ENCODE peak calls at places on chromosome 20, in six cellular contexts. J is H1, B is SK-N-SH, A is GM12878, U is K562, O is HepG2. D is an unnamed sample.

GRCh38 chr20:62980970-62981369 is 25.8 kb downstream of the BHLHE23 start:
- DNase-seq in B (peak), A (no peak), U (no peak), J (no peak), O (no peak), D (peak)

GRCh38 chr20:47196091-47197081 is 160.1 kb downstream of the ZMYND8 start:
- DNase-seq in J (peak), O (peak), B (peak), A (peak), U (peak), D (peak)

GRCh38 chr20:25864986-25865714 is 168.5 kb upstream of the ZNF337 start:
- DNase-seq in U (no peak), A (no peak), B (no peak), J (no peak), O (no peak), D (no peak)

GRCh38 chr20:46835418-46835817 is 59.2 kb upstream of the EYA2 start:
- DNase-seq in J (no peak), O (peak), B (no peak), U (no peak), A (no peak), D (no peak)

GRCh38 chr20:56730003-56730402 is 100.9 kb downstream of the TFAP2C start:
- DNase-seq in A (no peak), B (no peak), J (no peak), U (peak), O (no peak), D (no peak)

GRCh38 chr20:51573576-51574243 is 31.2 kb upstream of the NFATC2 start:
- DNase-seq in U (no peak), O (no peak), B (no peak), J (no peak), A (no peak), D (no peak)

GRCh38 chr20:50408526-50409364 is 101.4 kb upstream of the PTPN1 start:
- DNase-seq in O (no peak), B (no peak), U (no peak), J (no peak), A (no peak), D (no peak)

GRCh38 chr20:22285555-22285954 is 298.8 kb downstream of the FOXA2 start:
- DNase-seq in A (no peak), B (no peak), O (no peak), U (no peak), J (no peak), D (no peak)

GRCh38 chr20:41692479-41693135 is 74.4 kb upstream of the CHD6 start:
- DNase-seq in O (peak), J (peak), U (peak), B (peak), A (peak), D (peak)

GRCh38 chr20:38610521-38610920 is 8.9 kb downstream of the ARHGAP40 start:
- DNase-seq in J (no peak), U (no peak), A (no peak), O (no peak), B (no peak), D (no peak)

GRCh38 chr20:45970646-45971424 is 1.2 kb downstream of the ZNF335 start:
- DNase-seq in O (no peak), J (no peak), U (peak), B (peak), A (no peak), D (no peak)

GRCh38 chr20:8545212-8545611 is 413.1 kb downstream of the PLCB1 start:
- DNase-seq in J (no peak), U (no peak), B (no peak), O (no peak), A (no peak), D (no peak)

GRCh38 chr20:48826883-48827771 is 672 bp downstream of the PREX1 start:
- DNase-seq in O (no peak), J (no peak), U (no peak), B (peak), A (no peak), D (peak)

GRCh38 chr20:36340593-36340990 is 34.5 kb downstream of the DLGAP4 start:
- DNase-seq in B (no peak), J (no peak), O (no peak), U (no peak), A (no peak), D (no peak)

GRCh38 chr20:61857414-61857775 is 208.3 kb downstream of the TAF4 start:
- DNase-seq in A (no peak), O (no peak), U (no peak), J (no peak), B (no peak), D (no peak)

GRCh38 chr20:38870733-38871559 is 55.3 kb upstream of the FAM83D start:
- DNase-seq in A (no peak), J (no peak), B (no peak), O (no peak), U (peak), D (no peak)

GRCh38 chr20:6395695-6396094 is 272.9 kb upstream of the FERMT1 start:
- DNase-seq in U (no peak), O (no peak), A (no peak), J (no peak), B (no peak), D (no peak)

GRCh38 chr20:34525342-34525708 is 9.1 kb downstream of the DYNLRB1 start:
- DNase-seq in A (no peak), O (no peak), B (no peak), U (no peak), J (no peak), D (no peak)

GRCh38 chr20:1660263-1660662 is 2.7 kb upstream of the SIRPG start:
- DNase-seq in J (no peak), B (no peak), A (no peak), O (no peak), U (no peak), D (no peak)

GRCh38 chr20:23362392-23363256 is 642 bp downstream of the GZF1 start:
- DNase-seq in A (no peak), O (peak), B (no peak), U (no peak), J (no peak), D (peak)

GRCh38 chr20:4147319-4147718 is 132.0 kb upstream of the RNF24 start:
- DNase-seq in B (no peak), J (no peak), A (no peak), U (no peak), O (no peak), D (no peak)

GRCh38 chr20:49951160-49951559 is 15.0 kb downstream of the RNF114 start:
- DNase-seq in J (no peak), U (no peak), O (no peak), B (no peak), A (no peak), D (no peak)

GRCh38 chr20:39112196-39112743 is 150.1 kb downstream of the DHX35 start:
- DNase-seq in B (peak), A (no peak), O (peak), U (peak), J (peak), D (no peak)

GRCh38 chr20:4592316-4593148 is 129.2 kb upstream of the PRND start:
- DNase-seq in U (peak), O (peak), J (no peak), A (no peak), B (peak), D (peak)

GRCh38 chr20:9218412-9219001 is 149.6 kb downstream of the PLCB4 start:
- DNase-seq in B (no peak), A (no peak), O (no peak), U (peak), J (no peak), D (no peak)

GRCh38 chr20:49028684-49029083 is 17.4 kb upstream of the CSE1L start:
- DNase-seq in O (peak), U (peak), A (no peak), J (no peak), B (peak), D (no peak)

GRCh38 chr20:57468523-57469417 is 56.2 kb downstream of the CTCFL start:
- DNase-seq in U (no peak), O (no peak), A (no peak), J (no peak), B (no peak), D (no peak)

GRCh38 chr20:6663104-6663503 is 104.4 kb upstream of the BMP2 start:
- DNase-seq in B (no peak), A (no peak), O (no peak), U (no peak), J (no peak), D (no peak)

GRCh38 chr20:10483691-10484090 is 48.6 kb downstream of the SLX4IP start:
- DNase-seq in B (no peak), J (no peak), U (no peak), O (no peak), A (no peak), D (no peak)

GRCh38 chr20:10489853-10490627 is 54.9 kb downstream of the SLX4IP start:
- DNase-seq in J (no peak), B (no peak), A (no peak), O (no peak), U (no peak), D (no peak)

GRCh38 chr20:10488436-10489053 is 53.4 kb downstream of the SLX4IP start:
- DNase-seq in U (no peak), J (no peak), A (no peak), B (no peak), O (no peak), D (no peak)

GRCh38 chr20:10490706-10491105 is 55.6 kb downstream of the SLX4IP start:
- DNase-seq in J (no peak), O (no peak), U (no peak), B (no peak), A (no peak), D (peak)

DNA sequence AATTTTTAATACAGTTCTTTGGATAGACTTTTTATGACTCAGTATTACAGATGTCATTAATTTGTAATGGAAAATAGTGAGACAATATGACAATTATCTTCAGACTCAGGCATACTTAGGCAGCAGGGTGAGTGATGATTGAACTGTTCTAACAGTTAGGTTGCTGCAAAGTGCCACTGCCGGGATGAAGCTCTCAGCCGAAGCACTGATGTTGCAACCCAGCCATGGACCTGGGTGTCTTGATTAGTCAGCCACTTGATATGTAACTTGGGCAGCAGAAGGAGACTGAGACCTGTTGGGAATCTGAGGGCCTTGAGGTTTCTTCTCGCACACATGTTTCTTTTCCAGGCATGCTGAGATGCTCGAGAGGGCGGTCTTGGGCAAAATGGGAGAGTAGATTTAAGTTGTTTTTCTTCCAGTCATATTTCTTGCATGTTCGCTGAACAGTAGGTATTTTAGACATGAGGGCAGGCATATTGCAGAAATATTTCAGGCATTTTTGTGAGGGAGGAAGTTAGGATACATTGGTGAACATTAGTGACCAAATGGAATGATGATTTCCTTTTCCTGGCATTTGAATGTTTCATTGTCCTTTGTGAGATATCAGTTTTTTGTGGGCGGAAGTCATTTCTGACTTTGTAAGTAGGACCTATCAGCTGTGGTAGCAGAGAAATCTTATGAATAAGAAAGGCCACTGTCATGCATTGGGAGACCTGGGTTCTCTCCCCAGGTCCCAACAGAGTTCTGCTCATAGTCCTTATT is 52.4 kb downstream of the SLX4IP start:
- DNase-seq in A (no peak), O (no peak), B (no peak), J (no peak), U (no peak), D (peak)
- TF ChIP-seq GABPA in A (no peak), O (no peak), B (no peak), J (no peak), U (no peak), D (no peak)

DNA sequence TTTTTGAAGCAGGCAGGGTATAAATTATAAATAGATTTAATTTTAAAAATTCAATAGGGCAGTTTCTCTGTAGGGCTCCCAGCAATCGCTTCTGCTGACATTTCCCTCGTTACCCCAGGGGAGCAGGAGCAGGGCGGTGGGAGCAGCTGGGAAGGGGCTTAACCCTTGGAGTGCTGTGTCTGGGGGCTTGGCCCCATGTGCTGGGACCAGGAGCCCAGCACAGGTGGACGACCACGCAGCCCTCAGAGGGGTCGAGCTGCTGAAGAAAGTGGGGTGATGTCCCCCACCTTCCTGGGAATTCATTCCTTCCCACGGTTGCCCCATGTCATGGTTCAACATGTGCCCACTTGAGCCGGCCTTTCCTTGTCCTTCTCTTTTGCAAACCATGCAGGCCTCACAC is 67.5 kb upstream of the STX16 start:
- DNase-seq in B (no peak), U (no peak), A (no peak), J (no peak), O (no peak), D (no peak)
- H3K4me3 ChIP-seq in B (no peak), U (no peak), A (no peak), J (no peak), O (no peak), D (no peak)

GRCh38 chr20:44133424-44133823 is 53.6 kb downstream of the JPH2 start:
- DNase-seq in O (no peak), B (peak), J (no peak), U (no peak), A (no peak), D (no peak)

GRCh38 chr20:44126445-44126844 is 60.5 kb downstream of the JPH2 start:
- DNase-seq in U (no peak), O (no peak), B (no peak), A (no peak), J (no peak), D (no peak)

GRCh38 chr20:44125332-44126127 is 61.5 kb downstream of the JPH2 start:
- DNase-seq in B (no peak), U (no peak), A (no peak), J (no peak), O (no peak), D (no peak)

GRCh38 chr20:44131704-44132103 is 55.3 kb downstream of the JPH2 start:
- DNase-seq in J (no peak), O (no peak), A (no peak), U (no peak), B (no peak), D (no peak)

GRCh38 chr20:44129996-44130718 is 56.8 kb downstream of the JPH2 start:
- DNase-seq in A (no peak), B (no peak), U (no peak), J (no peak), O (no peak), D (no peak)
- TF ChIP-seq POLR2AphosphoS5 in A (no peak), B (no peak), U (no peak), J (no peak), O (no peak), D (no peak)

GRCh38 chr20:21117521-21117920 is 8.4 kb upstream of the KIZ start:
- DNase-seq in J (no peak), A (no peak), O (no peak), B (no peak), U (no peak), D (no peak)
- TF ChIP-seq GABPA in J (no peak), A (no peak), O (no peak), B (no peak), U (no peak), D (no peak)

GRCh38 chr20:17197041-17197440 is 29.8 kb upstream of the PCSK2 start:
- DNase-seq in J (no peak), O (no peak), U (no peak), B (no peak), A (no peak), D (no peak)

GRCh38 chr20:17202030-17202429 is 24.8 kb upstream of the PCSK2 start:
- DNase-seq in O (no peak), B (no peak), U (no peak), J (no peak), A (no peak), D (no peak)

GRCh38 chr20:17205261-17205660 is 21.6 kb upstream of the PCSK2 start:
- DNase-seq in O (no peak), A (no peak), J (no peak), U (no peak), B (no peak), D (no peak)

DNA sequence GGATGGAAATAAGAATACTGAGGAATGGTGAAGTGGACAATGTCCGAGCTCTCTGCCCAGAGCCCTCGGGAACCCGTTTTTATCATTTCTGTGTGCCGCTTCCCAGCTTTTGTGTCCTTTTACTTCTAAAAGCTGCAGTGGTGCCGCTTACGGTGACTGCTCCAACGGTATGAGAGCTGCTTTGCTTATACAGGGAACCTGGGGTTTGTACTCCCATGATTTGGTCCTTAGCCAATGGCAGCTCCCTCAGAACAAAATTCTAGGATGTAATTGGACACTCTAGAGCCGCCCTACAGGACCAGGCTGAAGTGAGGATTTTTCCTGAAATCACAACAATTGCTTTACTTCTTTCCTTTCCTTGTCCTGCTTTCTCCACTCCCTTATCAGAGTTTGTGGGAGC is 24.2 kb upstream of the PCSK2 start:
- DNase-seq in O (no peak), J (no peak), B (no peak), U (no peak), A (no peak), D (no peak)
- H3K4me3 ChIP-seq in O (no peak), J (peak), B (no peak), U (no peak), A (no peak), D (no peak)

DNA sequence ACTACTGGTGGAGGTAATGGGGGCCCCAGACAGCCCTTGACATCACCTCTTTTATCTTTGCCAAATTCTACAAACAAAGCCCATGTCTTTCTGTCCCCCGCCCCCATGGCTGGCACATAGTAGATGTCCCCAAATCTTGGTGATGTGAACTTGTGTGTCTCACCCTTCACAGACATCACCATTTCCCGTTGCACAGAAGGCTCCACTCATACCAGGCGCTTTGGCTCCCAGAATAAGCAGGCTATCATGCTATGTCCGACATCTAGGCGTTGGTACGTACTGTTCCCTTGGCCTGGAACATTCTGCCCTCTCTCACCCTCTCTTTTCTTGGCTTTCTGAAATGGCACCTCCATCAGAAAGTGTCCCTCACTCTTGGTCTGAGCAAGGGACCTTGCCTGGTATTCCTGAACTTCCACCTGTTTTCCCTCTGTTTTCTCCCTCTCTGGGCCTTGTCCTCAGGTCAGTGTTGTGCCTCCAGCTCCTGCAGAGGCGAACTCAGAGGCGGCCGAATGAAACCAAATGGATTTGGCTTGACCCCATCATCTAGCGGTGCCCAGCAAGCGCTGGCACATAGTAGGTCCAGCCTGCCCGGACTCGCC is 968 bp upstream of the CCN5 start:
- DNase-seq in B (no peak), J (no peak), A (no peak), U (no peak), O (no peak), D (no peak)
- TF ChIP-seq POLR2AphosphoS5 in B (no peak), J (no peak), A (no peak), U (no peak), O (no peak), D (no peak)

GRCh38 chr20:33262658-33263065 is 20.4 kb upstream of the BPIFB1 start:
- DNase-seq in A (no peak), B (peak), O (peak), J (peak), U (peak), D (peak)
- TF ChIP-seq GABPA in A (no peak), B (no peak), O (no peak), J (no peak), U (no peak), D (no peak)

DNA sequence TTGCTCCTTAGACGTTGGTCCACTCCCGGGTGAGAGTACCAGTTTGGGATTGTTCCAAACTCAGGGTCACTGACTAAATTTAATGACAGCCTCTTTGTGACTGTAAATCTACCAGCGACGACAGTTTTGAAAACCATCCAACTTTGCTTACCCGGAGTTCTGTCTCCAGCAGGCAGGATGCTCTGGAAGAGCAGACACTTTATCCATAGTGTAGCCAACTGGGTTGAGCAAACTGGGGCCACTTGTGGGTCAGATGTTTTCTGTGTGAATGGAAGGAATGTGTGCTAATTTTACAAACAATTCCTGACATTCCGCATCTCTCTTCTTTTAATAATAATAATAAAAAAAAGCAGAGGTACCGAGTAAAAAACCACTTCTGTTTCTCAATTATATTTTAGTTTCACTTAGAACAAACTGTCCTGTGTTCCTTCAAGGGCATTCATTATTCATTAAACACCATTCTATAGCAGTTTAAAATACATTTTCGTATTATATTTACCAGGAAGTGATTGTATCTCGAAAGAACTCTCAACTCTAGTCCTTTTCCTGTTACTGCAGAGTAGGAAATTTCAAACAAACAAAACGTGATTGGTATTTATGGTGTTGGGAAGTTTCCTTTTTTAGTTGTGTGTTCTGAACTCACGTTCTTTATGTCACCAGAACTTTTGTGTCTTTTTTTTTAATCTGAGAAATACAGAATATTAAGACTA is 139.7 kb upstream of the BTBD3 start:
- DNase-seq in A (no peak), U (no peak), J (no peak), B (peak), O (no peak), D (no peak)
- H3K4me3 ChIP-seq in A (no peak), U (no peak), J (peak), B (no peak), O (no peak), D (no peak)

DNA sequence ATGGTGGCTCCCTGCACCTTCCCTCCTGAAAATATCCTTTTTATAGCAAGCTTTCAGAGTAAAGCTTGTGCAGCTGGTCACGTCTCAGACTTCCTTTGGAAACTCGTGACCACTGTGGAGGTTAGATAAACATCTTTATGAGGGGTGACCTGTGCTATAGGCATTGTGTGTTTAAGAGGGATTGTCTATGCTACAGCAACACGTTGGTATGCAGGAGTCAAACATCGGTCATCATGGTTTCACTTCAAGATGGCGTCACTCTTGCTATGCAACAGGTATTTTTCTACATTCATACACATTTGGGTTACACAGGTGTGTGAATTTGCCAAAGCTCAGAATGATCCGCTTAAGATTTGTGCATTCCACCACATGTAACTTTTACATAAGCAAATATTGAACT is 14.6 kb upstream of the BLCAP start:
- DNase-seq in A (no peak), B (no peak), U (no peak), J (no peak), O (peak), D (no peak)
- TF ChIP-seq POLR2AphosphoS5 in A (no peak), B (no peak), U (no peak), J (no peak), O (no peak), D (no peak)

D was measured in HL-60.